ENCODE peak calls at places on chromosomes 16 and 17, in eight cellular contexts. H, M, I, P, O, V, G and J are unnamed samples.

GRCh38 chr16:55051571-55051970 is 120.9 kb downstream of the IRX5 start:
- DNase-seq in O (no peak), I (no peak), V (no peak), G (no peak), H (no peak), P (no peak), M (no peak), J (no peak)

GRCh38 chr17:1764274-1764673 is 2.4 kb downstream of the SERPINF1 start:
- DNase-seq in M (peak; percentile 37), G (no peak), P (peak; percentile 81), I (no peak), O (no peak), V (no peak), H (peak; percentile 90), J (peak; percentile 90)

GRCh38 chr17:30104575-30105339 is 11.9 kb upstream of the NSRP1 start:
- DNase-seq in V (peak; percentile 91), H (peak; percentile 79), O (peak; percentile 73), I (peak; percentile 80), M (peak; percentile 72), P (peak; percentile 75), G (peak; percentile 88), J (peak; percentile 82)

GRCh38 chr17:32807577-32807976 is 69.3 kb downstream of the MYO1D start:
- DNase-seq in O (no peak), I (no peak), M (no peak), V (no peak), H (no peak), G (no peak), P (no peak), J (no peak)

GRCh38 chr16:56964243-56965148 is 2.7 kb downstream of the CETP start:
- DNase-seq in V (no peak), O (peak; percentile 31), H (peak; percentile 96), M (no peak), G (peak; percentile 92), P (peak; percentile 96), I (peak; percentile 95), J (peak; percentile 97)

GRCh38 chr16:765971-766819 is 5.7 kb downstream of the MSLN start:
- DNase-seq in P (no peak), O (no peak), M (no peak), V (no peak), G (no peak), H (no peak), I (no peak), J (no peak)

GRCh38 chr16:87305505-87306391 is 11.4 kb downstream of the C16orf95 start:
- DNase-seq in G (peak; percentile 24), V (peak; percentile 16), P (no peak), O (peak; percentile 70), I (no peak), M (no peak), H (no peak), J (no peak)

GRCh38 chr16:12354296-12354818 is 377.8 kb downstream of the SNX29 start:
- DNase-seq in M (no peak), H (no peak), G (no peak), O (no peak), I (no peak), V (no peak), P (no peak), J (no peak)

GRCh38 chr16:72401079-72401361 is 229.1 kb upstream of the PMFBP1 start:
- DNase-seq in H (no peak), M (no peak), I (no peak), O (no peak), G (no peak), P (no peak), V (no peak), J (no peak)

GRCh38 chr17:64067642-64068041 is 47.2 kb upstream of the ICAM2 start:
- DNase-seq in M (no peak), P (no peak), G (no peak), O (no peak), V (no peak), H (no peak), I (no peak), J (no peak)

GRCh38 chr17:2724783-2725164 is 13.2 kb upstream of the CLUH start:
- DNase-seq in H (peak; percentile 38), M (no peak), I (peak; percentile 50), V (no peak), G (peak; percentile 71), P (peak; percentile 45), O (no peak), J (peak; percentile 34)

GRCh38 chr17:15332338-15332737 is 9.1 kb downstream of the TEKT3 start:
- DNase-seq in V (peak; percentile 14), I (no peak), M (no peak), P (no peak), G (no peak), H (no peak), O (no peak), J (no peak)

GRCh38 chr16:80045944-80046660 is 445.6 kb upstream of the MAF start:
- DNase-seq in O (peak; percentile 15), I (no peak), G (no peak), M (no peak), H (no peak), P (no peak), V (peak; percentile 93), J (no peak)

GRCh38 chr17:81049372-81049911 is 14.5 kb downstream of the BAIAP2 start:
- DNase-seq in O (no peak), V (no peak), I (no peak), H (peak; percentile 35), G (no peak), M (no peak), P (no peak), J (peak; percentile 51)

GRCh38 chr16:49378816-49379215 is 5.2 kb downstream of the C16orf78 start:
- DNase-seq in P (no peak), H (no peak), G (no peak), I (no peak), O (no peak), V (no peak), M (no peak), J (no peak)

GRCh38 chr17:42979511-42980273 is at the start of gene PTGES3L:
- DNase-seq in M (peak; percentile 70), P (peak; percentile 26), V (peak; percentile 67), G (peak; percentile 46), H (peak; percentile 34), O (peak; percentile 72), I (no peak), J (peak; percentile 55)

GRCh38 chr17:21127508-21128077 is 829 bp downstream of the DHRS7B start:
- DNase-seq in M (no peak), I (no peak), V (no peak), O (no peak), P (no peak), G (no peak), H (no peak), J (no peak)

GRCh38 chr17:34314279-34314678 is 5.0 kb upstream of the CCL8 start:
- DNase-seq in H (no peak), P (no peak), M (no peak), O (no peak), V (no peak), I (no peak), G (no peak), J (no peak)

GRCh38 chr16:1150511-1150982 is 2.4 kb upstream of the CACNA1H start:
- DNase-seq in M (no peak), P (peak; percentile 26), G (peak; percentile 67), O (no peak), V (no peak), H (peak; percentile 15), I (no peak), J (peak; percentile 26)

GRCh38 chr16:65059421-65059980 is 62.4 kb downstream of the CDH11 start:
- DNase-seq in H (no peak), V (no peak), I (peak; percentile 65), P (no peak), M (no peak), O (no peak), G (no peak), J (no peak)

GRCh38 chr17:7686221-7687071 is 844 bp downstream of the TP53 start:
- DNase-seq in O (peak; percentile 78), V (peak; percentile 63), H (peak; percentile 84), P (peak; percentile 82), M (peak; percentile 88), I (peak; percentile 76), G (peak; percentile 92), J (peak; percentile 88)

GRCh38 chr17:17313350-17313991 is 10.3 kb downstream of the NT5M start:
- DNase-seq in O (no peak), H (peak; percentile 81), M (no peak), V (no peak), P (peak; percentile 78), G (peak; percentile 40), I (no peak), J (peak; percentile 82)

GRCh38 chr17:14143678-14144077 is 74.4 kb downstream of the COX10 start:
- DNase-seq in I (no peak), O (peak; percentile 8), P (no peak), G (no peak), H (no peak), V (no peak), M (peak; percentile 34), J (no peak)

GRCh38 chr16:11506816-11507305 is 79.9 kb downstream of the LITAF start:
- DNase-seq in I (no peak), O (no peak), H (no peak), V (no peak), G (no peak), M (no peak), P (no peak), J (no peak)

GRCh38 chr16:66898207-66898606 is 17.9 kb downstream of the PDP2 start:
- DNase-seq in P (no peak), M (no peak), V (no peak), O (no peak), H (no peak), G (no peak), I (no peak), J (no peak)

GRCh38 chr16:22183335-22183734 is 21.0 kb downstream of the SDR42E2 start:
- DNase-seq in H (no peak), O (no peak), P (no peak), I (no peak), G (no peak), M (no peak), V (no peak), J (no peak)

GRCh38 chr17:28763804-28764266 is 20.0 kb downstream of the TRAF4 start:
- DNase-seq in V (peak; percentile 57), O (peak; percentile 45), I (peak; percentile 81), M (peak; percentile 53), P (peak; percentile 79), G (peak; percentile 89), H (peak; percentile 86), J (peak; percentile 87)

GRCh38 chr16:87447323-87447722 is 45.5 kb downstream of the ZCCHC14 start:
- DNase-seq in P (no peak), M (no peak), H (no peak), I (no peak), V (no peak), G (no peak), O (no peak), J (no peak)

GRCh38 chr17:31926100-31926729 is 10.6 kb upstream of the SUZ12 start:
- DNase-seq in M (no peak), V (no peak), P (no peak), O (no peak), I (no peak), H (peak; percentile 26), G (no peak), J (no peak)

GRCh38 chr17:39270923-39271322 is 45.2 kb upstream of the STAC2 start:
- DNase-seq in G (peak; percentile 71), O (no peak), M (no peak), V (no peak), P (no peak), H (no peak), I (no peak), J (no peak)

GRCh38 chr16:6482861-6483530 is 849.6 kb upstream of the RBFOX1 start:
- DNase-seq in I (no peak), P (no peak), V (peak; percentile 35), G (no peak), H (no peak), M (no peak), O (no peak), J (no peak)

GRCh38 chr16:19114359-19115147 is 789 bp downstream of the ITPRIPL2 start:
- DNase-seq in I (peak; percentile 41), G (peak; percentile 57), P (peak; percentile 33), M (no peak), H (no peak), V (peak; percentile 41), O (peak; percentile 21), J (no peak)

GRCh38 chr16:54630284-54630967 is 300.2 kb upstream of the IRX5 start:
- DNase-seq in V (no peak), M (no peak), H (no peak), P (no peak), G (no peak), I (no peak), O (no peak), J (no peak)

GRCh38 chr17:77455111-77455877 is 314.5 kb downstream of the SEC14L1 start:
- DNase-seq in H (peak; percentile 35), O (no peak), M (no peak), G (no peak), P (no peak), I (no peak), V (no peak), J (no peak)